ENCODE peak calls at places on chromosomes 13 and 19, in five cellular contexts. E, D, G, L and W are unnamed samples.

GRCh38 chr19:15187026-15188007 is 13.5 kb downstream of the NOTCH3 start:
- DNase-seq in D (no peak), L (no peak), G (no peak), E (no peak), W (no peak)

GRCh38 chr19:9531933-9532332 is 6.5 kb downstream of the ZNF426 start:
- DNase-seq in L (no peak), E (no peak), D (no peak), G (no peak), W (no peak)

GRCh38 chr13:42539670-42540069 is 34.3 kb upstream of the TNFSF11 start:
- DNase-seq in G (no peak), D (no peak), E (no peak), L (peak; percentile 78), W (no peak)

GRCh38 chr13:39561971-39562370 is 41.0 kb downstream of the LHFPL6 start:
- DNase-seq in L (no peak), E (no peak), G (no peak), D (no peak), W (no peak)

GRCh38 chr13:71871180-71871754 is 4.3 kb upstream of the DACH1 start:
- DNase-seq in G (no peak), D (no peak), L (no peak), E (no peak), W (no peak)

GRCh38 chr19:31613683-31614219 is 264.5 kb upstream of the TSHZ3 start:
- DNase-seq in L (no peak), E (no peak), D (peak; percentile 6), G (no peak), W (no peak)

GRCh38 chr19:35516310-35516709 is 2.9 kb upstream of the DMKN start:
- DNase-seq in D (no peak), E (no peak), L (no peak), G (no peak), W (no peak)

GRCh38 chr13:77386880-77387606 is 60.1 kb upstream of the MYCBP2 start:
- DNase-seq in G (no peak), E (peak; percentile 23), D (no peak), L (peak; percentile 58), W (peak; percentile 54)

GRCh38 chr13:113148407-113148806 is 10.0 kb upstream of the PROZ start:
- DNase-seq in L (no peak), D (no peak), E (no peak), G (no peak), W (no peak)

GRCh38 chr19:45955905-45956608 is 17.6 kb downstream of the NOVA2 start:
- DNase-seq in E (no peak), L (peak; percentile 93), G (no peak), D (no peak), W (no peak)

GRCh38 chr13:67238277-67238859 is 8.2 kb upstream of the PCDH9 start:
- DNase-seq in G (no peak), L (peak; percentile 67), D (no peak), E (no peak), W (no peak)

GRCh38 chr19:49950590-49950948 is 10.4 kb downstream of the SIGLEC11 start:
- DNase-seq in D (no peak), G (no peak), E (no peak), L (no peak), W (no peak)
- TF ChIP-seq CTCF in D (no peak), G (no peak), E (no peak), L (no peak), W (no peak)

GRCh38 chr13:53201454-53202225 is 173.0 kb downstream of the OLFM4 start:
- DNase-seq in L (no peak), G (peak; percentile 23), E (no peak), D (peak; percentile 10), W (no peak)
- TF ChIP-seq CTCF in L (no peak), G (peak; percentile 48), E (peak; percentile 29), D (peak; percentile 49), W (peak; percentile 17)

GRCh38 chr13:60137911-60138570 is 25.7 kb downstream of the DIAPH3 start:
- DNase-seq in G (no peak), D (no peak), L (no peak), E (no peak), W (no peak)

GRCh38 chr13:60135344-60135743 is 28.4 kb downstream of the DIAPH3 start:
- DNase-seq in L (no peak), E (no peak), G (no peak), D (no peak), W (no peak)

GRCh38 chr13:60138674-60139073 is 25.1 kb downstream of the DIAPH3 start:
- DNase-seq in E (no peak), G (no peak), L (no peak), D (no peak), W (no peak)

GRCh38 chr13:60139272-60139671 is 24.5 kb downstream of the DIAPH3 start:
- DNase-seq in G (no peak), E (peak; percentile 17), L (no peak), D (no peak), W (no peak)

GRCh38 chr13:60134376-60134775 is 29.4 kb downstream of the DIAPH3 start:
- DNase-seq in E (no peak), G (no peak), L (peak; percentile 37), D (no peak), W (no peak)
- TF ChIP-seq CTCF in E (peak; percentile 9), G (no peak), L (peak; percentile 36), D (no peak), W (peak; percentile 47)

GRCh38 chr19:29664753-29665214 is 477 bp upstream of the PLEKHF1 start:
- DNase-seq in G (no peak), D (no peak), E (no peak), L (no peak), W (no peak)
- TF ChIP-seq CTCF in G (peak; percentile 25), D (no peak), E (no peak), L (no peak), W (no peak)

DNA sequence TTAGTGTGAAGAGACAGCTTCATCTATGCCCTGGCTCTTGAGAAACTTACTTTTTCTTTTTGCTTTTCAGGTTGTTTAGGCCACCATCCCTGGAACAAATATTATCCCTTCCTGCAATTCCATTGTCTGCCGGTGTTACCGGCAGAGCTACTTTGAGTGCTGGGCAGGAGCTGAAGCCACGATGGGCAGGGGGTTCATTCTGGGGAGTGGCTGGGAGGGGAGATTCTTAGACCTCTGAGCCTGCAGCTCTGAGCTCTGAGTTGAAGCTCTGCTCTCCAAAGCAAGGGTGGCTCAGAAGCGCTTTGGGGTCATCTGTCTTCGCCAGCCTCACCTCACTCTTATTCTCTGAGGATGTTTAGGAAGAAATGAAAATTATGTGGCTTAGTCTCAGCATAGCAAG is 1066.6 kb upstream of the SLC10A2 start:
- DNase-seq in L (no peak), G (no peak), D (no peak), E (no peak), W (no peak)
- TF ChIP-seq CTCF in L (no peak), G (no peak), D (no peak), E (no peak), W (no peak)

DNA sequence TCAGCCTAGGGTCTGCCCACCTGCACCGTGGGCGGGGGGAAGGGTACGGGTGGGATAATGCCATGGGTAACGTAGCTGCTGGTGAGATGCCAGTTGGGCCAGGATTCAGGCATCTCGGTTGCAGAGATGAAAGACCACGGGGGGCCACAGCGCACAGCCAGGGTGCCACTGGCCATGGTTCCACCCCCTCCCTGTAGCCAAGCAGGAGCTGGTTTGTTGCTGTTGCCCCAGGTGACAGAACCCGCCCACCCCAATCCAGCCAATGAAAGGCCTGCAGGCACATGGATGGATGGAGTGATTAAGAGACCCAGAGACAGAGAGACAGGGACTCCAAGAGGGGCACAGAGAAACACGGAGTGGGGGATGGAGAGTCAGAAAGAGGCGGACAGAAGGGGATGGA is 1.0 kb upstream of the CGB7 start:
- DNase-seq in G (no peak), E (no peak), L (no peak), D (no peak), W (no peak)
- TF ChIP-seq CTCF in G (no peak), E (no peak), L (no peak), D (no peak), W (no peak)

GRCh38 chr13:76314495-76314894 is 571.7 kb downstream of the KCTD12 start:
- DNase-seq in G (no peak), D (no peak), E (no peak), L (no peak), W (no peak)

GRCh38 chr13:76319921-76320320 is 566.3 kb downstream of the KCTD12 start:
- DNase-seq in E (no peak), L (peak; percentile 18), D (no peak), G (no peak), W (no peak)

GRCh38 chr13:76316998-76317527 is 569.1 kb downstream of the KCTD12 start:
- DNase-seq in E (no peak), D (no peak), L (no peak), G (no peak), W (no peak)
- TF ChIP-seq CTCF in E (no peak), D (no peak), L (no peak), G (no peak), W (no peak)

GRCh38 chr19:19026299-19026971 is 6.9 kb downstream of the SUGP2 start:
- DNase-seq in D (no peak), E (no peak), L (peak; percentile 10), G (no peak), W (no peak)
- TF ChIP-seq CTCF in D (no peak), E (no peak), L (no peak), G (no peak), W (peak; percentile 21)

GRCh38 chr19:42697884-42698283 is 42.4 kb downstream of the PSG3 start:
- DNase-seq in L (no peak), G (no peak), E (no peak), D (no peak), W (no peak)
- TF ChIP-seq CTCF in L (no peak), G (no peak), E (no peak), D (no peak), W (no peak)